ENCODE peak calls at places on chromosome X, in seven cellular contexts. J, S, G, Y, X, R and H are unnamed samples.

GRCh38 chrX:45803383-45803921 is 602.8 kb upstream of the DIPK2B start:
- DNase-seq in J (peak), G (no peak), Y (peak), X (peak), S (no peak), R (peak), H (peak)

GRCh38 chrX:109590176-109590575 is 34.8 kb downstream of the KCNE5 start:
- DNase-seq in J (no peak), G (no peak), Y (no peak), R (no peak), S (no peak), X (no peak), H (no peak)

GRCh38 chrX:26613951-26614350 is 398.0 kb downstream of the MAGEB5 start:
- DNase-seq in R (no peak), X (peak), S (no peak), Y (no peak), G (no peak), J (no peak), H (no peak)

GRCh38 chrX:119145241-119145653 is 17.6 kb upstream of the KIAA1210 start:
- DNase-seq in X (peak), R (peak), S (no peak), J (no peak), G (no peak), Y (peak), H (no peak)

GRCh38 chrX:101395789-101396188 is 5.0 kb downstream of the RPL36A start:
- DNase-seq in S (no peak), X (peak), G (no peak), J (no peak), Y (no peak), R (peak), H (peak)

GRCh38 chrX:129653181-129653984 is 1.4 kb downstream of the APLN start:
- DNase-seq in G (no peak), R (no peak), S (no peak), Y (no peak), X (no peak), J (no peak), H (no peak)

GRCh38 chrX:138769918-138770317 is 58.4 kb upstream of the FGF13 start:
- DNase-seq in J (no peak), X (no peak), Y (no peak), R (no peak), G (no peak), S (no peak), H (no peak)

GRCh38 chrX:78102100-78102499 is 1.9 kb upstream of the PGK1 start:
- DNase-seq in J (no peak), Y (peak), R (no peak), G (no peak), X (peak), S (no peak), H (no peak)

GRCh38 chrX:129769467-129770154 is 10.1 kb upstream of the SASH3 start:
- DNase-seq in X (no peak), G (no peak), S (no peak), Y (no peak), J (no peak), R (no peak), H (no peak)

GRCh38 chrX:2497961-2498780 is 2.6 kb downstream of the DHRSX start:
- DNase-seq in G (no peak), Y (peak), J (no peak), S (no peak), X (peak), R (peak), H (peak)

GRCh38 chrX:3609800-3610199 is 103.6 kb downstream of the PRKX start:
- DNase-seq in R (peak), G (no peak), J (no peak), X (peak), S (no peak), Y (peak), H (peak)

GRCh38 chrX:32448945-32449344 is 762.4 kb downstream of the DMD start:
- DNase-seq in X (no peak), J (no peak), Y (peak), R (no peak), S (no peak), G (no peak), H (no peak)

GRCh38 chrX:24392709-24393108 is 32.3 kb downstream of the SUPT20HL1 start:
- DNase-seq in S (no peak), J (no peak), G (no peak), Y (no peak), R (no peak), X (no peak), H (no peak)

GRCh38 chrX:124212622-124213021 is 119.8 kb upstream of the TEX13D start:
- DNase-seq in X (no peak), R (peak), J (no peak), G (no peak), Y (no peak), S (no peak), H (no peak)

GRCh38 chrX:39855748-39856129 is 242.0 kb downstream of the BCOR start:
- DNase-seq in J (peak), R (peak), X (peak), G (peak), S (no peak), Y (peak), H (peak)

GRCh38 chrX:8815460-8816065 is 14.4 kb upstream of the FAM9A start:
- DNase-seq in G (no peak), J (no peak), S (no peak), R (peak), X (peak), Y (peak), H (peak)